ENCODE peak calls at places on chromosome 16, in six cellular contexts. J is ecto neural progenitor cell; W is nucleus accumbens; Z is WTC11; O is activated CD8-positive, alpha-beta memory T cell treated with anti-CD3 and anti-CD28 coated beads for 1 hour; F is neural progenitor cell. N is an unnamed sample.

GRCh38 chr16:83926726-83927397 is 26.2 kb upstream of the OSGIN1 start:
- DNase-seq in J (peak; percentile 88), W (peak; percentile 25), Z (peak; percentile 95), O (peak; percentile 54), F (peak; percentile 85), N (peak; percentile 94)

GRCh38 chr16:85583491-85584181 is 29.5 kb upstream of the GSE1 start:
- DNase-seq in J (no peak), W (no peak), Z (no peak), O (no peak), F (peak; percentile 83), N (no peak)

GRCh38 chr16:31064882-31065461 is 9.1 kb downstream of the ZNF668 start:
- DNase-seq in J (peak; percentile 58), W (no peak), Z (no peak), O (no peak), F (peak; percentile 61), N (no peak)

GRCh38 chr16:19116711-19117449 is 3.1 kb downstream of the ITPRIPL2 start:
- DNase-seq in J (no peak), W (no peak), Z (no peak), O (no peak), F (no peak), N (no peak)

GRCh38 chr16:14389359-14389758 is 240.7 kb downstream of the PARN start:
- DNase-seq in J (no peak), W (no peak), Z (no peak), O (no peak), F (no peak), N (no peak)

GRCh38 chr16:10940501-10941079 is 1.7 kb downstream of the DEXI start:
- DNase-seq in J (no peak), W (no peak), Z (no peak), O (no peak), F (no peak), N (no peak)

GRCh38 chr16:50676684-50677225 is 4.4 kb downstream of the SNX20 start:
- DNase-seq in J (no peak), W (no peak), Z (no peak), O (no peak), F (no peak), N (no peak)

GRCh38 chr16:58863761-58864160 is 129.6 kb upstream of the GOT2 start:
- DNase-seq in J (no peak), W (no peak), Z (no peak), O (no peak), F (no peak), N (no peak)

GRCh38 chr16:2458887-2459646 is 842 bp upstream of the TEDC2 start:
- DNase-seq in J (no peak), W (no peak), Z (no peak), O (no peak), F (no peak), N (peak; percentile 52)

GRCh38 chr16:79316004-79316458 is 284.5 kb downstream of the MAF start:
- DNase-seq in J (no peak), W (no peak), Z (no peak), O (no peak), F (no peak), N (no peak)

GRCh38 chr16:87581867-87582220 is 20.5 kb upstream of the JPH3 start:
- DNase-seq in J (no peak), W (no peak), Z (no peak), O (no peak), F (no peak), N (no peak)

GRCh38 chr16:22317001-22317530 is 19.9 kb downstream of the POLR3E start:
- DNase-seq in J (peak; percentile 37), W (no peak), Z (no peak), O (no peak), F (no peak), N (no peak)

GRCh38 chr16:4489030-4489429 is 12.8 kb downstream of the HMOX2 start:
- DNase-seq in J (no peak), W (no peak), Z (no peak), O (no peak), F (no peak), N (no peak)

GRCh38 chr16:85576944-85577343 is 36.2 kb upstream of the GSE1 start:
- DNase-seq in J (no peak), W (no peak), Z (no peak), O (no peak), F (no peak), N (no peak)

GRCh38 chr16:79847569-79847968 is 247.0 kb upstream of the MAF start:
- DNase-seq in J (no peak), W (no peak), Z (no peak), O (no peak), F (no peak), N (no peak)

GRCh38 chr16:27918755-27919154 is 144.8 kb downstream of the GSG1L start:
- DNase-seq in J (no peak), W (no peak), Z (no peak), O (no peak), F (no peak), N (no peak)

GRCh38 chr16:85461814-85462404 is 151.2 kb upstream of the GSE1 start:
- DNase-seq in J (peak; percentile 86), W (no peak), Z (peak; percentile 73), O (no peak), F (peak; percentile 90), N (peak; percentile 82)

GRCh38 chr16:86906608-86907007 is 328.3 kb downstream of the FOXL1 start:
- DNase-seq in J (no peak), W (no peak), Z (no peak), O (no peak), F (no peak), N (no peak)

GRCh38 chr16:24525970-24526559 is 13.3 kb upstream of the RBBP6 start:
- DNase-seq in J (no peak), W (no peak), Z (no peak), O (no peak), F (no peak), N (peak; percentile 4)

GRCh38 chr16:55042556-55043432 is 112.1 kb downstream of the IRX5 start:
- DNase-seq in J (peak; percentile 31), W (no peak), Z (no peak), O (no peak), F (no peak), N (peak; percentile 12)

GRCh38 chr16:86893513-86893912 is 315.2 kb downstream of the FOXL1 start:
- DNase-seq in J (no peak), W (no peak), Z (no peak), O (no peak), F (no peak), N (no peak)

GRCh38 chr16:14369734-14370598 is 260.1 kb downstream of the PARN start:
- DNase-seq in J (no peak), W (no peak), Z (no peak), O (no peak), F (no peak), N (no peak)

GRCh38 chr16:50323335-50324011 is 45.3 kb downstream of the BRD7 start:
- DNase-seq in J (no peak), W (no peak), Z (no peak), O (no peak), F (no peak), N (no peak)

GRCh38 chr16:4011225-4011939 is 104.9 kb downstream of the ADCY9 start:
- DNase-seq in J (no peak), W (no peak), Z (peak; percentile 30), O (no peak), F (peak; percentile 34), N (peak; percentile 58)

GRCh38 chr16:83308414-83308813 is 499.4 kb upstream of the HSBP1 start:
- DNase-seq in J (no peak), W (no peak), Z (no peak), O (no peak), F (no peak), N (no peak)

GRCh38 chr16:81778861-81779539 is at the start of gene PLCG2:
- DNase-seq in J (peak; percentile 83), W (no peak), Z (peak; percentile 78), O (peak; percentile 58), F (peak; percentile 90), N (peak; percentile 79)

GRCh38 chr16:3101841-3102470 is 2.9 kb upstream of the ZSCAN10 start:
- DNase-seq in J (peak; percentile 66), W (no peak), Z (peak; percentile 72), O (no peak), F (peak; percentile 91), N (peak; percentile 93)

GRCh38 chr16:12613131-12613991 is 190.3 kb downstream of the CPPED1 start:
- DNase-seq in J (no peak), W (no peak), Z (no peak), O (no peak), F (no peak), N (peak; percentile 76)

GRCh38 chr16:54526087-54526486 is 239.5 kb upstream of the IRX3 start:
- DNase-seq in J (no peak), W (no peak), Z (no peak), O (no peak), F (no peak), N (no peak)

GRCh38 chr16:69116911-69117310 is 11.5 kb downstream of the HAS3 start:
- DNase-seq in J (no peak), W (no peak), Z (no peak), O (no peak), F (no peak), N (no peak)

GRCh38 chr16:64771273-64771672 is 350.6 kb downstream of the CDH11 start:
- DNase-seq in J (no peak), W (no peak), Z (no peak), O (no peak), F (no peak), N (no peak)

GRCh38 chr16:48156790-48157209 is 1.0 kb upstream of the ABCC12 start:
- DNase-seq in J (peak; percentile 88), W (peak; percentile 46), Z (peak; percentile 91), O (peak; percentile 75), F (peak; percentile 78), N (peak; percentile 85)

GRCh38 chr16:55615071-55615470 is 40.7 kb upstream of the SLC6A2 start:
- DNase-seq in J (no peak), W (no peak), Z (no peak), O (no peak), F (no peak), N (no peak)

GRCh38 chr16:77788196-77789084 is at the start of gene VAT1L:
- DNase-seq in J (peak; percentile 82), W (peak; percentile 48), Z (peak; percentile 59), O (no peak), F (peak; percentile 78), N (peak; percentile 69)

GRCh38 chr16:28974007-28974436 is 556 bp upstream of the SPNS1 start:
- DNase-seq in J (peak; percentile 78), W (peak; percentile 34), Z (peak; percentile 78), O (no peak), F (peak; percentile 88), N (peak; percentile 70)

N was measured in H9.